ENCODE peak calls at places on chromosome 20, in four cellular contexts. E is HL-60; R is mammary epithelial cell; U is activated naive CD8-positive, alpha-beta T cell treated with anti-CD3 and anti-CD28 coated beads, Interleukin-2, amount 50 U/mL, for 16 hours. X is an unnamed sample.

GRCh38 chr20:33277471-33278441 is 5.3 kb upstream of the BPIFB1 start:
- DNase-seq in U (no peak), E (no peak), R (no peak), X (no peak)

GRCh38 chr20:45890077-45890996 is 671 bp downstream of the NEURL2 start:
- DNase-seq in U (no peak), R (no peak), E (peak), X (peak)

GRCh38 chr20:41482647-41483552 is 116.3 kb upstream of the EMILIN3 start:
- DNase-seq in E (no peak), R (peak), U (no peak), X (no peak)

GRCh38 chr20:17797579-17797978 is 97.8 kb downstream of the BANF2 start:
- DNase-seq in R (no peak), U (no peak), E (no peak), X (no peak)

GRCh38 chr20:62543470-62544302 is 67.9 kb upstream of the GATA5 start:
- DNase-seq in R (no peak), E (no peak), U (no peak), X (no peak)

GRCh38 chr20:10769700-10770099 is 95.9 kb upstream of the JAG1 start:
- DNase-seq in R (no peak), U (no peak), E (no peak), X (no peak)

GRCh38 chr20:34045294-34045693 is 51.6 kb downstream of the RALY start:
- DNase-seq in U (no peak), R (no peak), E (no peak), X (no peak)

GRCh38 chr20:58277578-58278344 is 31.8 kb upstream of the RAB22A start:
- DNase-seq in U (no peak), R (no peak), E (no peak), X (no peak)

GRCh38 chr20:57964011-57964862 is 254.4 kb upstream of the PMEPA1 start:
- DNase-seq in E (no peak), U (no peak), R (peak), X (no peak)

GRCh38 chr20:420721-421574 is 12.8 kb downstream of the RBCK1 start:
- DNase-seq in E (peak), R (no peak), U (no peak), X (no peak)

GRCh38 chr20:577167-577791 is 32.8 kb downstream of the TCF15 start:
- DNase-seq in U (no peak), E (peak), R (no peak), X (no peak)

GRCh38 chr20:54545959-54546358 is 70.6 kb downstream of the DOK5 start:
- DNase-seq in U (no peak), E (no peak), R (no peak), X (no peak)

GRCh38 chr20:37907677-37908397 is 4.9 kb downstream of the VSTM2L start:
- DNase-seq in R (peak), E (no peak), U (no peak), X (no peak)

GRCh38 chr20:34052414-34052813 is 58.7 kb downstream of the RALY start:
- DNase-seq in E (no peak), U (no peak), R (no peak), X (no peak)

GRCh38 chr20:33419140-33419974 is 18.0 kb upstream of the CDK5RAP1 start:
- DNase-seq in E (no peak), R (no peak), U (no peak), X (no peak)

GRCh38 chr20:35104685-35105295 is 12.2 kb upstream of the TRPC4AP start:
- DNase-seq in R (no peak), U (no peak), E (no peak), X (no peak)

GRCh38 chr20:22248052-22248667 is 336.2 kb downstream of the FOXA2 start:
- DNase-seq in R (no peak), U (no peak), E (no peak), X (no peak)

GRCh38 chr20:24862606-24863005 is 86.5 kb upstream of the CST7 start:
- DNase-seq in E (no peak), U (no peak), R (no peak), X (no peak)